ENCODE peak calls at places on chromosomes 13 and 19, in seven cellular contexts. A is NCI-H774; B is T-helper 22 cell; O is adrenal gland; H is foreskin fibroblast; D is activated CD4-positive, alpha-beta T cell treated with anti-CD3 and anti-CD28 coated beads, Interleukin-2, amount 50 U/mL, for 48 hours; X is bronchial epithelial cell. Y is an unnamed sample.

GRCh38 chr19:24033962-24034342 is 53.0 kb upstream of the ZNF254 start:
- DNase-seq in O (peak), H (peak), B (peak), D (peak), A (no peak), X (peak), Y (no peak)

GRCh38 chr13:96003304-96003703 is 49.9 kb downstream of the UGGT2 start:
- DNase-seq in X (peak), A (no peak), H (peak), O (no peak), B (no peak), D (no peak), Y (no peak)

GRCh38 chr13:83499286-83499685 is 383.0 kb downstream of the SLITRK1 start:
- DNase-seq in D (no peak), O (no peak), X (peak), H (peak), A (no peak), B (no peak), Y (no peak)

GRCh38 chr19:42271045-42271419 is 2.0 kb downstream of the CIC start:
- DNase-seq in D (no peak), B (no peak), H (no peak), A (no peak), O (peak), X (no peak), Y (no peak)

GRCh38 chr13:60018536-60018935 is 145.2 kb downstream of the DIAPH3 start:
- DNase-seq in H (no peak), X (no peak), A (no peak), D (no peak), O (no peak), B (no peak), Y (no peak)

GRCh38 chr19:31979949-31980670 is 365.3 kb upstream of the ZNF507 start:
- DNase-seq in H (no peak), X (no peak), A (no peak), D (no peak), O (peak), B (no peak), Y (no peak)

GRCh38 chr13:82833928-82834327 is 1048.3 kb downstream of the SLITRK1 start:
- DNase-seq in A (no peak), O (no peak), X (peak), H (peak), B (no peak), D (no peak), Y (no peak)

GRCh38 chr19:38385804-38386257 is 2.0 kb downstream of the GGN start:
- DNase-seq in B (no peak), H (no peak), O (no peak), A (no peak), D (no peak), X (no peak), Y (no peak)

GRCh38 chr13:95117092-95117491 is 184.2 kb downstream of the ABCC4 start:
- DNase-seq in A (no peak), B (no peak), O (no peak), X (peak), H (no peak), D (no peak), Y (no peak)

GRCh38 chr19:8610041-8610927 is at the start of gene ADAMTS10:
- DNase-seq in H (peak), X (no peak), A (no peak), D (peak), B (peak), O (peak), Y (no peak)

GRCh38 chr13:99596180-99596579 is 94.9 kb downstream of the TM9SF2 start:
- DNase-seq in D (no peak), A (no peak), O (no peak), H (no peak), B (no peak), X (no peak), Y (no peak)

GRCh38 chr13:100573121-100573520 is 15.5 kb downstream of the GGACT start:
- DNase-seq in X (peak), O (peak), B (peak), H (peak), A (peak), D (peak), Y (no peak)

GRCh38 chr19:47253467-47253881 is 2.9 kb upstream of the CCDC9 start:
- DNase-seq in X (peak), A (no peak), B (no peak), D (no peak), O (no peak), H (peak), Y (no peak)

GRCh38 chr13:29511980-29512379 is 83.5 kb downstream of the SLC7A1 start:
- DNase-seq in X (no peak), A (no peak), D (no peak), O (no peak), B (no peak), H (peak), Y (no peak)

GRCh38 chr13:109844396-109844795 is 58.0 kb upstream of the IRS2 start:
- DNase-seq in H (peak), A (no peak), O (no peak), X (peak), D (no peak), B (no peak), Y (no peak)

GRCh38 chr13:99367106-99367616 is 60.0 kb upstream of the GPR183 start:
- DNase-seq in O (peak), H (no peak), A (no peak), B (no peak), D (no peak), X (no peak), Y (no peak)

GRCh38 chr13:114063545-114064515 is 68.6 kb downstream of the RASA3 start:
- DNase-seq in D (peak), H (peak), O (peak), B (no peak), A (no peak), X (no peak), Y (no peak)

Y was measured in cortex of kidney.